ENCODE peak calls at places on chromosomes 6 and 20, in eight cellular contexts. One of them, this sample, is unnamed.
A peak's percentile ranks its signal among the peaks of the same experiment; 100 is the strongest.

GRCh38 chr6:149749594-149750135 is at the start of gene PCMT1:
- DNase-seq in HCEC 1CT: peak; percentile 89
- DNase-seq in HTR-8/SVneo: peak; percentile 79
- DNase-seq in stimulated activated CD4-positive, alpha-beta T cell treated with anti-CD3 and anti-CD28 coated beads, TNF-alpha, amount 100 ng/mL, for 48 hours: peak; percentile 82
- DNase-seq in tibial nerve: peak; percentile 83
- DNase-seq in T-cell: peak; percentile 84
- DNase-seq in effector memory CD4-positive, alpha-beta T cell: peak; percentile 84
- DNase-seq in NCI-H1092: peak; percentile 79
- DNase-seq in this sample: peak; percentile 90

GRCh38 chr20:23928788-23929187 is 49.2 kb upstream of the CST5 start:
- DNase-seq in HCEC 1CT: no peak
- DNase-seq in HTR-8/SVneo: no peak
- DNase-seq in stimulated activated CD4-positive, alpha-beta T cell treated with anti-CD3 and anti-CD28 coated beads, TNF-alpha, amount 100 ng/mL, for 48 hours: no peak
- DNase-seq in tibial nerve: no peak
- DNase-seq in T-cell: peak; percentile 49
- DNase-seq in effector memory CD4-positive, alpha-beta T cell: no peak
- DNase-seq in NCI-H1092: no peak
- DNase-seq in this sample: peak; percentile 61

GRCh38 chr20:3645309-3646066 is 17.7 kb downstream of the GFRA4 start:
- DNase-seq in HCEC 1CT: no peak
- DNase-seq in HTR-8/SVneo: no peak
- DNase-seq in stimulated activated CD4-positive, alpha-beta T cell treated with anti-CD3 and anti-CD28 coated beads, TNF-alpha, amount 100 ng/mL, for 48 hours: no peak
- DNase-seq in tibial nerve: no peak
- DNase-seq in T-cell: no peak
- DNase-seq in effector memory CD4-positive, alpha-beta T cell: no peak
- DNase-seq in NCI-H1092: no peak
- DNase-seq in this sample: no peak

GRCh38 chr6:33271098-33271607 is 523 bp downstream of the VPS52 start:
- DNase-seq in HCEC 1CT: peak; percentile 20
- DNase-seq in HTR-8/SVneo: no peak
- DNase-seq in stimulated activated CD4-positive, alpha-beta T cell treated with anti-CD3 and anti-CD28 coated beads, TNF-alpha, amount 100 ng/mL, for 48 hours: no peak
- DNase-seq in tibial nerve: no peak
- DNase-seq in T-cell: no peak
- DNase-seq in effector memory CD4-positive, alpha-beta T cell: no peak
- DNase-seq in NCI-H1092: no peak
- DNase-seq in this sample: no peak

GRCh38 chr6:145815351-145815772 is 767 bp upstream of the FBXO30 start:
- DNase-seq in HCEC 1CT: no peak
- DNase-seq in HTR-8/SVneo: peak; percentile 32
- DNase-seq in stimulated activated CD4-positive, alpha-beta T cell treated with anti-CD3 and anti-CD28 coated beads, TNF-alpha, amount 100 ng/mL, for 48 hours: no peak
- DNase-seq in tibial nerve: no peak
- DNase-seq in T-cell: no peak
- DNase-seq in effector memory CD4-positive, alpha-beta T cell: no peak
- DNase-seq in NCI-H1092: no peak
- DNase-seq in this sample: no peak

GRCh38 chr20:1206749-1207148 is 3.5 kb downstream of the C20orf202 start:
- DNase-seq in HCEC 1CT: no peak
- DNase-seq in HTR-8/SVneo: no peak
- DNase-seq in stimulated activated CD4-positive, alpha-beta T cell treated with anti-CD3 and anti-CD28 coated beads, TNF-alpha, amount 100 ng/mL, for 48 hours: no peak
- DNase-seq in tibial nerve: no peak
- DNase-seq in T-cell: no peak
- DNase-seq in effector memory CD4-positive, alpha-beta T cell: no peak
- DNase-seq in NCI-H1092: no peak
- DNase-seq in this sample: no peak

GRCh38 chr6:100137759-100138158 is 143.7 kb upstream of the MCHR2 start:
- DNase-seq in HCEC 1CT: no peak
- DNase-seq in HTR-8/SVneo: no peak
- DNase-seq in stimulated activated CD4-positive, alpha-beta T cell treated with anti-CD3 and anti-CD28 coated beads, TNF-alpha, amount 100 ng/mL, for 48 hours: no peak
- DNase-seq in tibial nerve: no peak
- DNase-seq in T-cell: no peak
- DNase-seq in effector memory CD4-positive, alpha-beta T cell: no peak
- DNase-seq in NCI-H1092: no peak
- DNase-seq in this sample: no peak

GRCh38 chr6:149046822-149047246 is 270.7 kb upstream of the TAB2 start:
- DNase-seq in HCEC 1CT: peak; percentile 25
- DNase-seq in HTR-8/SVneo: no peak
- DNase-seq in stimulated activated CD4-positive, alpha-beta T cell treated with anti-CD3 and anti-CD28 coated beads, TNF-alpha, amount 100 ng/mL, for 48 hours: no peak
- DNase-seq in tibial nerve: no peak
- DNase-seq in T-cell: no peak
- DNase-seq in effector memory CD4-positive, alpha-beta T cell: no peak
- DNase-seq in NCI-H1092: no peak
- DNase-seq in this sample: no peak

GRCh38 chr6:55974688-55975087 is 99.3 kb upstream of the BMP5 start:
- DNase-seq in HCEC 1CT: no peak
- DNase-seq in HTR-8/SVneo: no peak
- DNase-seq in stimulated activated CD4-positive, alpha-beta T cell treated with anti-CD3 and anti-CD28 coated beads, TNF-alpha, amount 100 ng/mL, for 48 hours: no peak
- DNase-seq in tibial nerve: no peak
- DNase-seq in T-cell: no peak
- DNase-seq in effector memory CD4-positive, alpha-beta T cell: no peak
- DNase-seq in NCI-H1092: no peak
- DNase-seq in this sample: no peak

GRCh38 chr20:4320284-4320683 is 304.9 kb upstream of the RNF24 start:
- DNase-seq in HCEC 1CT: no peak
- DNase-seq in HTR-8/SVneo: no peak
- DNase-seq in stimulated activated CD4-positive, alpha-beta T cell treated with anti-CD3 and anti-CD28 coated beads, TNF-alpha, amount 100 ng/mL, for 48 hours: no peak
- DNase-seq in tibial nerve: no peak
- DNase-seq in T-cell: no peak
- DNase-seq in effector memory CD4-positive, alpha-beta T cell: no peak
- DNase-seq in NCI-H1092: no peak
- DNase-seq in this sample: no peak

GRCh38 chr20:48149887-48150286 is 364.6 kb upstream of the SULF2 start:
- DNase-seq in HCEC 1CT: no peak
- DNase-seq in HTR-8/SVneo: no peak
- DNase-seq in stimulated activated CD4-positive, alpha-beta T cell treated with anti-CD3 and anti-CD28 coated beads, TNF-alpha, amount 100 ng/mL, for 48 hours: no peak
- DNase-seq in tibial nerve: no peak
- DNase-seq in T-cell: no peak
- DNase-seq in effector memory CD4-positive, alpha-beta T cell: no peak
- DNase-seq in NCI-H1092: no peak
- DNase-seq in this sample: no peak